ENCODE peak calls at places on chromosomes 11 and 22, in four cellular contexts. Z is right cardiac atrium, Y is PC-3, L is neuronal stem cell. D is an unnamed sample. For H3K27me3, the result is how much of the 10 kb centered on the place peaks cover.

GRCh38 chr22:32202539-32203180 is 2.2 kb downstream of the RFPL2 start:
- DNase-seq in Z (no peak), Y (peak), L (peak), D (no peak)

GRCh38 chr11:17574799-17575144 is 27.7 kb downstream of the OTOG start:
- DNase-seq in Z (no peak), Y (no peak), L (no peak), D (no peak)

GRCh38 chr11:122167100-122167499 is 51.1 kb upstream of the BLID start:
- DNase-seq in Z (no peak), Y (peak), L (no peak), D (no peak)

GRCh38 chr11:76997512-76997911 is 36.7 kb upstream of the B3GNT6 start:
- DNase-seq in Z (no peak), Y (no peak), L (no peak), D (no peak)

GRCh38 chr22:35349704-35350538 is 31.0 kb upstream of the HMOX1 start:
- DNase-seq in Z (no peak), Y (no peak), L (no peak), D (no peak)

GRCh38 chr22:47063606-47064005 is 301.2 kb downstream of the TBC1D22A start:
- DNase-seq in Z (no peak), Y (no peak), L (no peak), D (no peak)

GRCh38 chr22:19360862-19361261 is 69.3 kb upstream of the CLTCL1 start:
- DNase-seq in Z (no peak), Y (no peak), L (no peak), D (no peak)

GRCh38 chr22:20068640-20069039 is 11.4 kb upstream of the DGCR8 start:
- DNase-seq in Z (no peak), Y (no peak), L (no peak), D (no peak)

GRCh38 chr22:46934746-46935491 is 172.5 kb downstream of the TBC1D22A start:
- DNase-seq in Z (no peak), Y (peak), L (no peak), D (no peak)

GRCh38 chr22:40911772-40912171 is 39.4 kb upstream of the RBX1 start:
- DNase-seq in Z (no peak), Y (no peak), L (no peak), D (no peak)

GRCh38 chr11:1479678-1480118 is 6.9 kb downstream of the MOB2 start:
- DNase-seq in Z (peak), Y (no peak), L (no peak), D (peak)

GRCh38 chr22:24208012-24208749 is 26.9 kb downstream of the SUSD2 start:
- DNase-seq in Z (peak), Y (peak), L (no peak), D (no peak)

GRCh38 chr11:112564228-112564955 is 303.7 kb upstream of the PLET1 start:
- DNase-seq in Z (peak), Y (peak), L (no peak), D (peak)

GRCh38 chr22:26658671-26659478 is 1.5 kb downstream of the MIAT start:
- DNase-seq in Z (peak), Y (peak), L (peak), D (no peak)

GRCh38 chr11:93225642-93226041 is 27.9 kb upstream of the SLC36A4 start:
- DNase-seq in Z (no peak), Y (peak), L (no peak), D (no peak)

GRCh38 chr11:130465259-130465658 is 16.8 kb downstream of the ADAMTS15 start:
- DNase-seq in Z (no peak), Y (no peak), L (no peak), D (no peak)

GRCh38 chr11:127110542-127110941 is 110.0 kb upstream of the KIRREL3 start:
- DNase-seq in Z (no peak), Y (no peak), L (no peak), D (no peak)

GRCh38 chr22:24128631-24129601 is 52.4 kb upstream of the SUSD2 start:
- DNase-seq in Z (peak), Y (no peak), L (no peak), D (no peak)

GRCh38 chr22:37401401-37401859 is 25.8 kb downstream of the ELFN2 start:
- DNase-seq in Z (peak), Y (no peak), L (no peak), D (peak)

GRCh38 chr22:16824718-16825687 is at the start of gene XKR3:
- DNase-seq in Z (no peak), Y (peak), L (no peak), D (no peak)

GRCh38 chr11:104339383-104339831 is 175.5 kb upstream of the PDGFD start:
- DNase-seq in Z (no peak), Y (no peak), L (no peak), D (no peak)

GRCh38 chr22:49997932-49998717 is 14.4 kb downstream of the IL17REL start:
- DNase-seq in Z (no peak), Y (no peak), L (no peak), D (no peak)

GRCh38 chr22:30332551-30332950 is 5.8 kb upstream of the TBC1D10A start:
- DNase-seq in Z (no peak), Y (no peak), L (no peak), D (no peak)

GRCh38 chr22:31790240-31790639 is 36.4 kb downstream of the DEPDC5 start:
- DNase-seq in Z (no peak), Y (no peak), L (no peak), D (no peak)

GRCh38 chr22:25120761-25121212 is 78.9 kb upstream of the CRYBB3 start:
- DNase-seq in Z (no peak), Y (no peak), L (no peak), D (no peak)

GRCh38 chr11:34343153-34343552 is 14.7 kb downstream of the ABTB2 start:
- DNase-seq in Z (no peak), Y (peak), L (no peak), D (no peak)

GRCh38 chr11:125110996-125111340 is 458 bp downstream of the TMEM218 start:
- DNase-seq in Z (no peak), Y (no peak), L (no peak), D (no peak)

GRCh38 chr11:71265559-71266092 is 13.2 kb upstream of the SHANK2 start:
- DNase-seq in Z (no peak), Y (no peak), L (no peak), D (no peak)

GRCh38 chr11:111417766-111418435 is 38.8 kb upstream of the POU2AF1 start:
- DNase-seq in Z (peak), Y (no peak), L (no peak), D (no peak)

GRCh38 chr11:116172156-116172555 is 600.6 kb downstream of the BUD13 start:
- DNase-seq in Z (no peak), Y (no peak), L (no peak), D (no peak)

GRCh38 chr11:65311197-65311631 is 3.5 kb upstream of the CDC42EP2 start:
- DNase-seq in Z (peak), Y (peak), L (no peak), D (no peak)

GRCh38 chr11:46294365-46295309 is 17.2 kb downstream of the CREB3L1 start:
- DNase-seq in Z (no peak), Y (peak), L (peak), D (no peak)

GRCh38 chr11:95968585-95968984 is 44.7 kb upstream of the MTMR2 start:
- DNase-seq in Z (no peak), Y (peak), L (no peak), D (no peak)
- H3K27me3 ChIP-seq in Z (under half), Y (under half), L (under half), D (under half)

DNA sequence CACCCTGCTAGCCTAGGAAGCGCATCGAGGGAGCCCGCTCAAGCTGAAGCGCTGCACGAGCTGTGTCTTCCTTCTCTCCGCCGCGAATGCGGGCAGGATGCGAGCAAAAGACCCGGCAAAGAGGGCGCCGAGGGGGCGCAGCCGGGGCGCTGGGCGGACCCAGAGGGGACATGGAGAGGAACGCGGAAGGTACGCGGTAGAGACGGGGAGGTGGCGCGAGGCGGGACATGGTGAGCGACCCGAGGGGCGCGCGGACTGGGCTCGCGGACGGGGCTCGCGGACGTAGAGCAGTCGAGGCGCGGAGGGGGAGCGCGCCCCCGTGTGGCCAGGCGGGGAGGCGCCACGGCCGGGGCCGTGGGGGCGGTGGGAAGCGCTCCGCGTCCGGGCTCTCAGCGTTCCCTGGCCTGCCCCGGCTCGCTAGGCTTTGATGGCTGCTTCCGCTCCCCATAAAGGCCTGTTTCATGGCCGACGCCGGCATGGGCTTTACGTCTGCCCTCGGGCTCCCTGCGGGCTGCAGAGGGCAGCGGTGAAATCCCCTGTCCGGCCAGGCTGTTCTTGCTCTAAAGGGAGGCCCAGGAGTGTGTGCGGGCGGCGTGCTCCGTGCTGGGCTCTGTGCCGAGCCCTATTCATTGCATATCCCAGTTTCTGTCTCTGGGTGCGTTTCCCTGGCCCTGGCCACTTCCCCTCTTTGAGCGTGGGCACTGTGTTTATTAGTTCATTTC is 31.2 kb upstream of the TRIM29 start:
- DNase-seq in Z (peak), Y (peak), L (peak), D (peak)
- H3K27me3 ChIP-seq in Z (under half), Y (under half), L (under half), D (under half)

GRCh38 chr11:31794546-31794945 is 16.6 kb downstream of the PAX6 start:
- DNase-seq in Z (no peak), Y (no peak), L (no peak), D (no peak)

GRCh38 chr11:31797227-31798056 is 13.7 kb downstream of the PAX6 start:
- DNase-seq in Z (no peak), Y (no peak), L (no peak), D (no peak)

GRCh38 chr11:31795706-31796522 is 15.2 kb downstream of the PAX6 start:
- DNase-seq in Z (no peak), Y (no peak), L (no peak), D (peak)

GRCh38 chr11:31798057-31799035 is 12.8 kb downstream of the PAX6 start:
- DNase-seq in Z (no peak), Y (no peak), L (no peak), D (no peak)

DNA sequence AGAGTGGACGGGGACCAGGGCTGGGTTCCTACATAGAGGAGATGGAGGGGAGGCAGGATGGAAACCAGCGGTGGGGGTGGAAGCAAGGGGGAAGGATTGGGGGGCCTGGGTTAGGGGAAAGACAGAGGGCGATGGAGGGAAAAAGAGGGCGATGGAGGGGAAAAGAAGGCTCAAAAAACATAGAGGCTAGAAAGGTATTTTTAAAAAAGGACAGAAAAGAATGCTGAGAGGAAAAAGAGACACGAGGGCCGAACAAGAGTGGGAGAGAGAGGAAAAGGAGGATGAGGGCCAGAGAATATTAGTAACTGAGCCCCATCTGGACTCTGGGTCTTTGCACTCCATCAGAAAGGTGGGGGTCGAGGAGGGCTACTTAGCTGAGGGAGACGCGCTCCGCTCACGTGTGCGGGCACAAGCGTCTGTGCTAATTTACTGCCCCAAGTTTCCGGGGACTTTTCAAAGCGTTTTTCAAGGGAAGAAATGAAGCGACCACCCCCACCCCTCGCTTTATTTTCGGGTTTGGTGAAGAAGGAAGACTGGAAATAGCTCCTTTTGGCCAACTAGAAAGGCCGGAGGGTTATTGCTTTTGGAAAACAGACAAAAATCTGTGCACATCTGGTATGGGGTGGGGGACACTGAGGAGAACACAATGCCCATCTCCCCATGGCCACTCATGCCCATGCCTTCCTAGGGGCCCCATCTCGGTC is 14.4 kb downstream of the PAX6 start:
- DNase-seq in Z (no peak), Y (no peak), L (no peak), D (no peak)
- H3K27me3 ChIP-seq in Z (under half), Y (under half), L (under half), D (half or more)

GRCh38 chr22:39649500-39650089 is 79.0 kb downstream of the CACNA1I start:
- DNase-seq in Z (peak), Y (no peak), L (no peak), D (no peak)
- H3K27me3 ChIP-seq in Z (under half), Y (under half), L (under half), D (under half)

GRCh38 chr11:107472966-107473365 is 15.3 kb upstream of the CWF19L2 start:
- DNase-seq in Z (no peak), Y (no peak), L (no peak), D (no peak)
- H3K27me3 ChIP-seq in Z (under half), Y (under half), L (under half), D (under half)

GRCh38 chr22:44200855-44201550 is 20.3 kb downstream of the PARVG start:
- DNase-seq in Z (no peak), Y (no peak), L (no peak), D (no peak)
- H3K27me3 ChIP-seq in Z (under half), Y (under half), L (under half), D (under half)

GRCh38 chr11:69819541-69820070 is 390 bp upstream of the FGF3 start:
- DNase-seq in Z (no peak), Y (no peak), L (no peak), D (no peak)

GRCh38 chr11:69816671-69817070 is 2.5 kb downstream of the FGF3 start:
- DNase-seq in Z (peak), Y (no peak), L (no peak), D (no peak)

GRCh38 chr11:69817265-69818236 is 1.7 kb downstream of the FGF3 start:
- DNase-seq in Z (no peak), Y (peak), L (no peak), D (no peak)

GRCh38 chr11:69819109-69819490 is at the start of gene FGF3:
- DNase-seq in Z (no peak), Y (no peak), L (no peak), D (no peak)

DNA sequence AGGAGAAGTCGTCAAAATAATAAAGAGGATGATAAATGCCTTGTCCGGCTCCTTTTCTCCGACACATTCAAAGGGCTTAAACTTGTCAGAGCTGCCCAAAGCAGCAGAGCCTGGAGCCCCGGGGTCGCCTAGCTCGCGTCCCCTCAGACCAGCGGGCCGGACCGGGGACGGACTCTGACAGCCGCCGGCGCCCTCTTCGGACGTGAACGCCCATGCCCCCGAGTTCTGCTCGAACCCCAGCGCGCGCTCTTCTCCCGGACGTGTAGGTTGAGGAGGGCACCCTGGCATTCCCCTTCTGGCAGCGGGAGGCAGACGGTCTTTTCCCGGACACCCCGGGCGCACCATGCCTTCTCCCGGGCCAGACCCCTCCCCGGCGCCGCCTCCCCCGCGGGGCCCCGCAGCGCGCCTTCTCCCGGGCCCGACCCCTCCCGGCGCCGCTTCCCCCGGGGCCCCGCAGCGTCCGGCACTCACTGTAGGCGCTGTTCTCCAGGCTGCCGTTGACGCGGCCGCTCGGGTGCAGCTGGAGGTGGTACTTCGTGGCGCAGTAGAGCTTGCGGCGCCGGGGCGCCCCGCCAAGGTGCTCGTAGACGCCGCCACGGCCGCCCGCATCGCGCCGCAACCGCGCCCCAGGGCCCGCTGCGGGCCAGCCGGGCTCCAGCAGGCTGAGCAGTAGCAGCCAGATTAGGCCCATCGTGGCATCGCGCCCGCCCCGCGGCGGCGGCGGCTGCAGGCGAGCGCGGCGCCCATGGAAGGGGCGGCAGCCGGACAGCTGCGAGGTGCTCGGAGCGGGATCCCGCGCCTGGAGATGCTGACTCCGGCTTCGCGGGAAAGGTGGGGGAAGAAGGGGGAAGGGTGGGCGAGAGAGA is 740 bp downstream of the FGF3 start:
- DNase-seq in Z (no peak), Y (no peak), L (no peak), D (no peak)
- H3K27me3 ChIP-seq in Z (under half), Y (half or more), L (half or more), D (half or more)

GRCh38 chr22:43249789-43250188 is 62.9 kb upstream of the TTLL12 start:
- DNase-seq in Z (no peak), Y (no peak), L (no peak), D (no peak)

GRCh38 chr22:43255299-43255698 is 68.4 kb upstream of the TTLL12 start:
- DNase-seq in Z (no peak), Y (no peak), L (no peak), D (no peak)

GRCh38 chr22:43256569-43257360 is 69.8 kb upstream of the TTLL12 start:
- DNase-seq in Z (no peak), Y (no peak), L (no peak), D (no peak)

GRCh38 chr22:43253839-43254238 is 66.9 kb upstream of the TTLL12 start:
- DNase-seq in Z (no peak), Y (peak), L (no peak), D (no peak)

GRCh38 chr22:43252319-43252718 is 65.4 kb upstream of the TTLL12 start:
- DNase-seq in Z (no peak), Y (no peak), L (no peak), D (no peak)
- H3K27me3 ChIP-seq in Z (under half), Y (under half), L (half or more), D (under half)